ENCODE peak calls at places on chromosomes 2 and 18, in four cellular contexts. One of them, this sample, is unnamed.

GRCh38 chr18:23943104-23943503 is 71.5 kb upstream of the TTC39C start:
- DNase-seq in occipital lobe: no peak
- DNase-seq in H4: no peak
- DNase-seq in activated CD4-positive, alpha-beta T cell treated with anti-CD3 and anti-CD28 coated beads, Interleukin-2, amount 10 ng/mL, durations not matched to agents 7 days and 5 days: peak
- DNase-seq in this sample: no peak

GRCh38 chr2:46067501-46068292 is 229.5 kb upstream of the EPAS1 start:
- DNase-seq in occipital lobe: no peak
- DNase-seq in H4: peak
- DNase-seq in activated CD4-positive, alpha-beta T cell treated with anti-CD3 and anti-CD28 coated beads, Interleukin-2, amount 10 ng/mL, durations not matched to agents 7 days and 5 days: no peak
- DNase-seq in this sample: peak

GRCh38 chr18:48997985-48998831 is 47.4 kb upstream of the SMAD7 start:
- DNase-seq in occipital lobe: peak
- DNase-seq in H4: peak
- DNase-seq in activated CD4-positive, alpha-beta T cell treated with anti-CD3 and anti-CD28 coated beads, Interleukin-2, amount 10 ng/mL, durations not matched to agents 7 days and 5 days: no peak
- DNase-seq in this sample: peak

GRCh38 chr2:37869756-37870155 is 55.3 kb upstream of the RMDN2 start:
- DNase-seq in occipital lobe: no peak
- DNase-seq in H4: no peak
- DNase-seq in activated CD4-positive, alpha-beta T cell treated with anti-CD3 and anti-CD28 coated beads, Interleukin-2, amount 10 ng/mL, durations not matched to agents 7 days and 5 days: no peak
- DNase-seq in this sample: peak

GRCh38 chr2:168470880-168471475 is 14.9 kb downstream of the CERS6 start:
- DNase-seq in occipital lobe: no peak
- DNase-seq in H4: no peak
- DNase-seq in activated CD4-positive, alpha-beta T cell treated with anti-CD3 and anti-CD28 coated beads, Interleukin-2, amount 10 ng/mL, durations not matched to agents 7 days and 5 days: no peak
- DNase-seq in this sample: no peak

GRCh38 chr2:135839713-135840112 is 2.7 kb upstream of the LCT start:
- DNase-seq in occipital lobe: no peak
- DNase-seq in H4: peak
- DNase-seq in activated CD4-positive, alpha-beta T cell treated with anti-CD3 and anti-CD28 coated beads, Interleukin-2, amount 10 ng/mL, durations not matched to agents 7 days and 5 days: no peak
- DNase-seq in this sample: no peak

GRCh38 chr2:238415036-238415764 is 11.5 kb upstream of the ASB1 start:
- DNase-seq in occipital lobe: no peak
- DNase-seq in H4: no peak
- DNase-seq in activated CD4-positive, alpha-beta T cell treated with anti-CD3 and anti-CD28 coated beads, Interleukin-2, amount 10 ng/mL, durations not matched to agents 7 days and 5 days: no peak
- DNase-seq in this sample: no peak

GRCh38 chr2:171185941-171186340 is 25.2 kb upstream of the TLK1 start:
- DNase-seq in occipital lobe: no peak
- DNase-seq in H4: no peak
- DNase-seq in activated CD4-positive, alpha-beta T cell treated with anti-CD3 and anti-CD28 coated beads, Interleukin-2, amount 10 ng/mL, durations not matched to agents 7 days and 5 days: no peak
- DNase-seq in this sample: peak

GRCh38 chr2:64645014-64645418 is 8.7 kb downstream of the SERTAD2 start:
- DNase-seq in occipital lobe: no peak
- DNase-seq in H4: peak
- DNase-seq in activated CD4-positive, alpha-beta T cell treated with anti-CD3 and anti-CD28 coated beads, Interleukin-2, amount 10 ng/mL, durations not matched to agents 7 days and 5 days: peak
- DNase-seq in this sample: peak

GRCh38 chr2:188952901-188953300 is 21.3 kb upstream of the COL3A1 start:
- DNase-seq in occipital lobe: no peak
- DNase-seq in H4: no peak
- DNase-seq in activated CD4-positive, alpha-beta T cell treated with anti-CD3 and anti-CD28 coated beads, Interleukin-2, amount 10 ng/mL, durations not matched to agents 7 days and 5 days: no peak
- DNase-seq in this sample: no peak

GRCh38 chr2:228039752-228040534 is 141.5 kb downstream of the SPHKAP start:
- DNase-seq in occipital lobe: no peak
- DNase-seq in H4: peak
- DNase-seq in activated CD4-positive, alpha-beta T cell treated with anti-CD3 and anti-CD28 coated beads, Interleukin-2, amount 10 ng/mL, durations not matched to agents 7 days and 5 days: no peak
- DNase-seq in this sample: no peak

GRCh38 chr2:236536727-236537398 is 32.8 kb upstream of the ACKR3 start:
- DNase-seq in occipital lobe: no peak
- DNase-seq in H4: no peak
- DNase-seq in activated CD4-positive, alpha-beta T cell treated with anti-CD3 and anti-CD28 coated beads, Interleukin-2, amount 10 ng/mL, durations not matched to agents 7 days and 5 days: peak
- DNase-seq in this sample: no peak

GRCh38 chr2:215780891-215781290 is 232.5 kb downstream of the MREG start:
- DNase-seq in occipital lobe: no peak
- DNase-seq in H4: no peak
- DNase-seq in activated CD4-positive, alpha-beta T cell treated with anti-CD3 and anti-CD28 coated beads, Interleukin-2, amount 10 ng/mL, durations not matched to agents 7 days and 5 days: no peak
- DNase-seq in this sample: no peak

GRCh38 chr2:65049010-65049639 is 7.1 kb upstream of the CEP68 start:
- DNase-seq in occipital lobe: no peak
- DNase-seq in H4: no peak
- DNase-seq in activated CD4-positive, alpha-beta T cell treated with anti-CD3 and anti-CD28 coated beads, Interleukin-2, amount 10 ng/mL, durations not matched to agents 7 days and 5 days: no peak
- DNase-seq in this sample: no peak

GRCh38 chr18:59263566-59264135 is 9.6 kb downstream of the RAX start:
- DNase-seq in occipital lobe: no peak
- DNase-seq in H4: no peak
- DNase-seq in activated CD4-positive, alpha-beta T cell treated with anti-CD3 and anti-CD28 coated beads, Interleukin-2, amount 10 ng/mL, durations not matched to agents 7 days and 5 days: no peak
- DNase-seq in this sample: no peak

GRCh38 chr2:8412082-8412481 is 269.8 kb upstream of the ID2 start:
- DNase-seq in occipital lobe: no peak
- DNase-seq in H4: no peak
- DNase-seq in activated CD4-positive, alpha-beta T cell treated with anti-CD3 and anti-CD28 coated beads, Interleukin-2, amount 10 ng/mL, durations not matched to agents 7 days and 5 days: no peak
- DNase-seq in this sample: no peak

GRCh38 chr2:37324536-37324785 is 172 bp downstream of the PRKD3 start:
- DNase-seq in occipital lobe: no peak
- DNase-seq in H4: peak
- DNase-seq in activated CD4-positive, alpha-beta T cell treated with anti-CD3 and anti-CD28 coated beads, Interleukin-2, amount 10 ng/mL, durations not matched to agents 7 days and 5 days: peak
- DNase-seq in this sample: no peak

GRCh38 chr2:102619414-102620319 is at the start of gene SLC9A2:
- DNase-seq in occipital lobe: no peak
- DNase-seq in H4: no peak
- DNase-seq in activated CD4-positive, alpha-beta T cell treated with anti-CD3 and anti-CD28 coated beads, Interleukin-2, amount 10 ng/mL, durations not matched to agents 7 days and 5 days: no peak
- DNase-seq in this sample: peak

GRCh38 chr18:36321636-36322407 is 24.3 kb downstream of the FHOD3 start:
- DNase-seq in occipital lobe: no peak
- DNase-seq in H4: peak
- DNase-seq in activated CD4-positive, alpha-beta T cell treated with anti-CD3 and anti-CD28 coated beads, Interleukin-2, amount 10 ng/mL, durations not matched to agents 7 days and 5 days: no peak
- DNase-seq in this sample: peak

This sample was measured in Daoy.